ENCODE peak calls at places on chromosome 10, in five cellular contexts. A, Q, B, V and U are unnamed samples.

GRCh38 chr10:124004372-124004928 is 88.9 kb downstream of the CHST15 start:
- DNase-seq in A (no peak), Q (no peak), B (no peak), V (no peak), U (no peak)

GRCh38 chr10:28381465-28381864 is 78.6 kb upstream of the MPP7 start:
- DNase-seq in A (no peak), Q (no peak), B (no peak), V (no peak), U (no peak)

GRCh38 chr10:96325719-96326373 is 21.6 kb downstream of the DNTT start:
- DNase-seq in A (no peak), Q (no peak), B (no peak), V (no peak), U (no peak)

GRCh38 chr10:115141254-115141653 is 48.1 kb downstream of the ATRNL1 start:
- DNase-seq in A (no peak), Q (peak; percentile 18), B (peak; percentile 31), V (peak; percentile 15), U (no peak)

GRCh38 chr10:53315709-53316108 is 543.1 kb upstream of the MBL2 start:
- DNase-seq in A (peak; percentile 81), Q (no peak), B (peak; percentile 41), V (no peak), U (no peak)

GRCh38 chr10:74738985-74739567 is 87.3 kb upstream of the KAT6B start:
- DNase-seq in A (peak; percentile 71), Q (no peak), B (peak; percentile 10), V (no peak), U (peak; percentile 85)

GRCh38 chr10:124035928-124036558 is 57.4 kb downstream of the CHST15 start:
- DNase-seq in A (no peak), Q (peak; percentile 67), B (no peak), V (no peak), U (peak; percentile 96)

GRCh38 chr10:24685958-24686540 is 37.6 kb downstream of the ARHGAP21 start:
- DNase-seq in A (no peak), Q (no peak), B (peak; percentile 57), V (no peak), U (no peak)

GRCh38 chr10:79424221-79425073 is 21.0 kb downstream of the ZCCHC24 start:
- DNase-seq in A (no peak), Q (peak; percentile 85), B (peak; percentile 43), V (no peak), U (no peak)

GRCh38 chr10:129057856-129058663 is 409.0 kb upstream of the MGMT start:
- DNase-seq in A (no peak), Q (no peak), B (no peak), V (no peak), U (no peak)

GRCh38 chr10:27783660-27784059 is 38.0 kb upstream of the MKX start:
- DNase-seq in A (peak; percentile 78), Q (peak; percentile 36), B (peak; percentile 75), V (peak; percentile 81), U (peak; percentile 31)

GRCh38 chr10:77606751-77607150 is 30.9 kb downstream of the KCNMA1 start:
- DNase-seq in A (peak; percentile 99), Q (no peak), B (peak; percentile 18), V (no peak), U (no peak)

GRCh38 chr10:124594240-124594639 is 132.6 kb downstream of the LHPP start:
- DNase-seq in A (no peak), Q (no peak), B (peak; percentile 18), V (no peak), U (no peak)

GRCh38 chr10:93601774-93602162 is 733 bp upstream of the RBP4 start:
- DNase-seq in A (no peak), Q (no peak), B (no peak), V (no peak), U (no peak)

GRCh38 chr10:70993051-70993450 is 104.7 kb upstream of the PCBD1 start:
- DNase-seq in A (peak; percentile 13), Q (no peak), B (no peak), V (no peak), U (no peak)

GRCh38 chr10:86229378-86229777 is 137.2 kb downstream of the GRID1 start:
- DNase-seq in A (no peak), Q (no peak), B (peak; percentile 57), V (no peak), U (no peak)
- TF ChIP-seq EZH2phosphoT487 in A (no peak), Q (no peak), B (no peak), V (no peak), U (no peak)

GRCh38 chr10:5645944-5646617 is 20.3 kb downstream of the ASB13 start:
- DNase-seq in A (no peak), Q (peak; percentile 4), B (no peak), V (no peak), U (peak; percentile 57)
- H3K36me3 ChIP-seq in A (no peaks in the 10 kb centered on the region), Q (no peaks in the 10 kb centered on the region), B (peaks cover 10% of the 10 kb centered on the region), V (peaks cover 6% of the 10 kb centered on the region), U (peaks cover 69% of the 10 kb centered on the region)

DNA sequence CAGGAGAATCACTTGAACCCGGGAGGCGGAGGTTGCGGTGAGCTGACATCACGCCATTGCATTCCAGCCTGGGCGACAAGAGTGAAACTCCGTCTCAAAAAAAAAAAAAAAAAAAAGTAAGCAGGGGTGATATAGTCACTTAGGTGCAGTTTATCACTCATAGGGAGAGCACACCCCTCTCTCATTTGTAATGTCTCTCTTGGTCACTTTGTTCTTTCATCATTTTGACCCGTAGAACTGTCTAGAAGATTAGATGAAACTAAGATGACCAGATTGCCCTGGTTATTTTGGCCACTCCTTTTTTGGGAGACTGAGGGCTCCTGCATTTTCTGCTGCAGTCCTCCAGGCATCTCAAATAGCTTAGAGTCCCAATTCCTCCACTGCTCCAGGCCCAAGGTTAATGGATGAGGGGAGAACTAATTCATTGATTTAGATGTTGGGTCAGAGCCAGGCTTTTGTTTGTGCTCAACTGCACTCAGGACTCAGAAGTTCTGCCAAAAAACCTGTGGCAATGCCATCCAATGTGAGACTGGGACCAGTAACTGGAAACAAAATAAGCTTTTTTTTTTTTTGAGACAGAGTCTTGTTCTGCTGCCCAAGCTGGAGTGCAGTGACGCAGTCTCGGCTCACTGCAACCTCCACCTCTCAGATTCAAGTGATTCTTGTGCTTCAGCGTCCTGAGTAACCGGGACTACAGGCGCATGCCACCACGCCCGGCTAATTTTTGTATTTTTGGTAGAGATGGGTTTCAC is 49.9 kb upstream of the CAMK1D start:
- DNase-seq in A (no peak), Q (no peak), B (no peak), V (no peak), U (no peak)
- TF ChIP-seq EZH2phosphoT487 in A (no peak), Q (no peak), B (no peak), V (no peak), U (no peak)

DNA sequence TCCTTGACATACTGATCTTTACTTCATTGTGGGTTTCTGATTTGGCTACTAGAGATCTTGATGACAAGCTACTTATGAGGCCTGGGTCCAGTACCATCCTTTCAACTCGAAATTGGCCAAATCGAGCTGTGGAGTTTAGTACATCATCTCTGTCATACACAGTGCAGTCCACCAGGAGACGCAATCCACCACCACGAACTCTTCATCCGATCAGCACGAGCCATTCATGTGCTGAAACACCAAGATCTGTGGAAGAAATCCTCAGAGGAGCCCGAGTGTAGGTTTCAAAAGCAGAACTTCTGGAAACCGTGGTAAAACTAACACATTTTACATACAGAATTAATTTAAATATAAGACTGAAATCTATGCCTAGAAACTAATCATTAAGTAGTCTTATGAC is 14.2 kb downstream of the DNAJC9 start:
- DNase-seq in A (peak; percentile 57), Q (no peak), B (no peak), V (no peak), U (no peak)
- H3K36me3 ChIP-seq in A (peaks cover 63% of the 10 kb centered on the region), Q (no peaks in the 10 kb centered on the region), B (peaks cover 10% of the 10 kb centered on the region), V (peaks cover 14% of the 10 kb centered on the region), U (peaks cover 64% of the 10 kb centered on the region)

GRCh38 chr10:97921581-97922377 is 72.1 kb downstream of the GOLGA7B start:
- DNase-seq in A (no peak), Q (no peak), B (peak; percentile 44), V (no peak), U (no peak)
- TF ChIP-seq EZH2phosphoT487 in A (no peak), Q (no peak), B (no peak), V (no peak), U (no peak)

GRCh38 chr10:14142631-14143270 is 188.0 kb downstream of the FRMD4A start:
- DNase-seq in A (no peak), Q (no peak), B (no peak), V (no peak), U (no peak)
- H3K36me3 ChIP-seq in A (no peaks in the 10 kb centered on the region), Q (no peaks in the 10 kb centered on the region), B (no peaks in the 10 kb centered on the region), V (no peaks in the 10 kb centered on the region), U (no peaks in the 10 kb centered on the region)

GRCh38 chr10:10477859-10478258 is 539.8 kb upstream of the CELF2 start:
- DNase-seq in A (no peak), Q (no peak), B (no peak), V (no peak), U (no peak)

GRCh38 chr10:10479465-10479864 is 538.2 kb upstream of the CELF2 start:
- DNase-seq in A (no peak), Q (no peak), B (no peak), V (no peak), U (no peak)

GRCh38 chr10:10482613-10483012 is 535.1 kb upstream of the CELF2 start:
- DNase-seq in A (no peak), Q (peak; percentile 9), B (no peak), V (no peak), U (no peak)
- TF ChIP-seq EZH2phosphoT487 in A (no peak), Q (no peak), B (no peak), V (no peak), U (no peak)

GRCh38 chr10:69202332-69202731 is 17.8 kb upstream of the HKDC1 start:
- DNase-seq in A (no peak), Q (no peak), B (peak; percentile 30), V (no peak), U (no peak)

DNA sequence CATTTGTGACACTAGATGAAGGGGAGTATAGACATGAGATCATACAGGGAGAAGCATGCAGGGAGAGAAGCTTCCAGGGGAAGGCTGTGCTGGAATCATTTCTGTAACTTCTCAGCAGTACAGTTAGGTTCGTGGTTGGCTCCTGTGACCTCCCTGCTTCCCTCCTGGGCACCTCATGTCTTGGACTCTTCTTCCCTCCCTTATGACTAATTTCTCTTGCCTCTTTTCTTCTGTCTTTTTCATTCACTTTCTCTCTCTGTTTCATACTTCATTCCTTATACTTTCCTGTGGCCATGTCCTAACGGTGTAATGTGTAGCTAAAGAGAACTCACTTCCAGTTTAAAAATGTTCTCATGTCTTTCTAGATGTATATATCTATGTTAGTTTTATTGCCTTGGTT is 19.1 kb upstream of the HKDC1 start:
- DNase-seq in A (no peak), Q (no peak), B (peak; percentile 23), V (no peak), U (no peak)
- H3K36me3 ChIP-seq in A (peaks cover 77% of the 10 kb centered on the region), Q (no peaks in the 10 kb centered on the region), B (peaks cover 42% of the 10 kb centered on the region), V (peaks cover 39% of the 10 kb centered on the region), U (peaks cover 85% of the 10 kb centered on the region)

GRCh38 chr10:13439771-13440708 is 88.8 kb downstream of the BEND7 start:
- DNase-seq in A (peak; percentile 34), Q (peak; percentile 79), B (peak; percentile 71), V (no peak), U (peak; percentile 55)
- TF ChIP-seq EZH2phosphoT487 in A (no peak), Q (no peak), B (no peak), V (no peak), U (no peak)